ENCODE peak calls at places on chromosomes 5 and 9, in seven cellular contexts. X is HFF-Myc; T is EH; H is stimulated activated CD8-positive, alpha-beta memory T cell treated with anti-CD3 and anti-CD28 coated beads, Interleukin-12 subunit alpha, Interleukin-12 subunit beta, amount 100 ng/mL, for 1 hour; N is stimulated activated CD4-positive, alpha-beta T cell treated with anti-CD3 and anti-CD28 coated beads, TNF-alpha, amount 100 ng/mL, for 24 hours; M is ovary; C is lower lobe of right lung. Y is an unnamed sample.

GRCh38 chr9:116450378-116451139 is 236.5 kb upstream of the TRIM32 start:
- DNase-seq in X (no peak), T (peak), H (no peak), N (no peak), M (no peak), C (peak), Y (no peak)

GRCh38 chr9:93965830-93966577 is 10.8 kb upstream of the BARX1 start:
- DNase-seq in X (no peak), T (no peak), H (no peak), N (no peak), M (no peak), C (no peak), Y (no peak)

GRCh38 chr9:71910602-71911060 is 362 bp downstream of the ABHD17B start:
- DNase-seq in X (no peak), T (no peak), H (no peak), N (no peak), M (no peak), C (no peak), Y (no peak)

GRCh38 chr5:2879701-2880100 is 128.2 kb upstream of the IRX2 start:
- DNase-seq in X (no peak), T (no peak), H (no peak), N (no peak), M (no peak), C (no peak), Y (no peak)

GRCh38 chr5:13735686-13736085 is 208.8 kb downstream of the DNAH5 start:
- DNase-seq in X (no peak), T (no peak), H (no peak), N (no peak), M (no peak), C (no peak), Y (no peak)

GRCh38 chr9:25003686-25004085 is 458.0 kb upstream of the IZUMO3 start:
- DNase-seq in X (no peak), T (no peak), H (no peak), N (no peak), M (no peak), C (no peak), Y (no peak)

GRCh38 chr9:132823370-132824144 is 54.5 kb downstream of the AK8 start:
- DNase-seq in X (no peak), T (no peak), H (no peak), N (no peak), M (no peak), C (no peak), Y (no peak)

GRCh38 chr5:173010547-173011464 is 27.2 kb downstream of the ATP6V0E1 start:
- DNase-seq in X (no peak), T (peak), H (no peak), N (no peak), M (no peak), C (peak), Y (no peak)

GRCh38 chr5:103587185-103587748 is 24.7 kb upstream of the NUDT12 start:
- DNase-seq in X (no peak), T (peak), H (no peak), N (no peak), M (no peak), C (no peak), Y (no peak)

GRCh38 chr9:123749580-123750202 is 180.2 kb downstream of the DENND1A start:
- DNase-seq in X (no peak), T (peak), H (no peak), N (no peak), M (no peak), C (no peak), Y (no peak)

GRCh38 chr9:30280229-30280900 is 2104.1 kb upstream of the ACO1 start:
- DNase-seq in X (no peak), T (no peak), H (no peak), N (no peak), M (no peak), C (no peak), Y (no peak)

GRCh38 chr9:93451762-93452709 is 551 bp downstream of the FAM120A start:
- DNase-seq in X (no peak), T (peak), H (no peak), N (peak), M (peak), C (peak), Y (peak)

GRCh38 chr5:135287551-135287950 is 111.5 kb downstream of the MACROH2A1 start:
- DNase-seq in X (no peak), T (no peak), H (no peak), N (no peak), M (no peak), C (no peak), Y (no peak)

GRCh38 chr9:113523421-113524141 is 60.1 kb downstream of the RGS3 start:
- DNase-seq in X (no peak), T (peak), H (peak), N (peak), M (peak), C (peak), Y (peak)

GRCh38 chr5:112995764-112996618 is 19.4 kb downstream of the DCP2 start:
- DNase-seq in X (peak), T (peak), H (peak), N (peak), M (peak), C (peak), Y (peak)

GRCh38 chr5:139642891-139643871 is 5.0 kb upstream of the CXXC5 start:
- DNase-seq in X (no peak), T (no peak), H (no peak), N (no peak), M (peak), C (no peak), Y (no peak)

GRCh38 chr5:88740604-88741003 is 142.4 kb downstream of the MEF2C start:
- DNase-seq in X (no peak), T (no peak), H (no peak), N (no peak), M (no peak), C (no peak), Y (no peak)

GRCh38 chr5:33105521-33105941 is 335.2 kb upstream of the TARS1 start:
- DNase-seq in X (peak), T (peak), H (no peak), N (no peak), M (no peak), C (no peak), Y (no peak)

GRCh38 chr5:52987711-52988329 is 1.3 kb upstream of the ITGA2 start:
- DNase-seq in X (no peak), T (peak), H (no peak), N (no peak), M (no peak), C (no peak), Y (no peak)

GRCh38 chr9:250039-250438 is 35.4 kb downstream of the DOCK8 start:
- DNase-seq in X (no peak), T (peak), H (no peak), N (no peak), M (no peak), C (no peak), Y (no peak)

GRCh38 chr5:76690704-76691469 is 25.0 kb upstream of the F2R start:
- DNase-seq in X (no peak), T (peak), H (no peak), N (no peak), M (no peak), C (no peak), Y (no peak)

GRCh38 chr9:113973963-113974413 is 97.9 kb downstream of the ZNF618 start:
- DNase-seq in X (no peak), T (peak), H (no peak), N (no peak), M (no peak), C (no peak), Y (no peak)

GRCh38 chr9:93899609-93900435 is 55.3 kb downstream of the BARX1 start:
- DNase-seq in X (no peak), T (no peak), H (no peak), N (no peak), M (peak), C (no peak), Y (no peak)

GRCh38 chr5:139383993-139384590 is 995 bp upstream of the SLC23A1 start:
- DNase-seq in X (no peak), T (no peak), H (no peak), N (no peak), M (no peak), C (no peak), Y (no peak)

GRCh38 chr9:91151014-91151740 is 210.5 kb downstream of the AUH start:
- DNase-seq in X (peak), T (peak), H (no peak), N (no peak), M (no peak), C (no peak), Y (no peak)

GRCh38 chr9:124282442-124283231 is 24.9 kb downstream of the NEK6 start:
- DNase-seq in X (no peak), T (no peak), H (no peak), N (no peak), M (peak), C (peak), Y (no peak)

GRCh38 chr5:134649163-134649916 is 755 bp downstream of the SEC24A start:
- DNase-seq in X (no peak), T (peak), H (no peak), N (no peak), M (no peak), C (peak), Y (no peak)

GRCh38 chr9:70504814-70505213 is 90.4 kb upstream of the KLF9 start:
- DNase-seq in X (no peak), T (peak), H (no peak), N (no peak), M (no peak), C (no peak), Y (no peak)

Y was measured in activated T-helper 9 cell treated with anti-CD3 and anti-CD28 coated beads, Interleukin-2, amount 50 U/mL, for 16 hours.